ENCODE peak calls at places on chromosome 12, in four cellular contexts. C, V, B and A are unnamed samples.
A peak's percentile ranks its signal among the peaks of the same experiment; 100 is the strongest.

GRCh38 chr12:98373982-98374381 is 141.4 kb upstream of the TMPO start:
- DNase-seq in C (no peak), V (no peak), B (no peak), A (no peak)

GRCh38 chr12:95118138-95118787 is 44.8 kb upstream of the NR2C1 start:
- DNase-seq in C (peak; percentile 94), V (no peak), B (no peak), A (no peak)

GRCh38 chr12:127150479-127150878 is 1116.5 kb upstream of the TMEM132C start:
- DNase-seq in C (no peak), V (no peak), B (no peak), A (no peak)

GRCh38 chr12:97323154-97323553 is 139.4 kb upstream of the RMST start:
- DNase-seq in C (no peak), V (no peak), B (no peak), A (no peak)

GRCh38 chr12:88303335-88303734 is 161.2 kb downstream of the TMTC3 start:
- DNase-seq in C (no peak), V (no peak), B (no peak), A (no peak)

GRCh38 chr12:55717397-55718007 is 1.7 kb downstream of the BLOC1S1 start:
- DNase-seq in C (no peak), V (no peak), B (no peak), A (no peak)

GRCh38 chr12:3274664-3275063 is 197.5 kb downstream of the TSPAN9 start:
- DNase-seq in C (no peak), V (no peak), B (no peak), A (no peak)

GRCh38 chr12:56885316-56885715 is 48.9 kb downstream of the SDR9C7 start:
- DNase-seq in C (no peak), V (no peak), B (no peak), A (no peak)

GRCh38 chr12:53674977-53675700 is 744 bp downstream of the ATP5MC2 start:
- DNase-seq in C (no peak), V (no peak), B (no peak), A (no peak)

GRCh38 chr12:10559241-10559640 is 53.6 kb downstream of the EIF2S3B start:
- DNase-seq in C (no peak), V (no peak), B (no peak), A (no peak)

GRCh38 chr12:10557329-10557728 is 51.6 kb downstream of the EIF2S3B start:
- DNase-seq in C (no peak), V (no peak), B (no peak), A (no peak)

GRCh38 chr12:10554971-10555481 is 49.3 kb downstream of the EIF2S3B start:
- DNase-seq in C (no peak), V (no peak), B (no peak), A (no peak)

GRCh38 chr12:10557766-10558165 is 52.1 kb downstream of the EIF2S3B start:
- DNase-seq in C (peak; percentile 64), V (no peak), B (no peak), A (no peak)

DNA sequence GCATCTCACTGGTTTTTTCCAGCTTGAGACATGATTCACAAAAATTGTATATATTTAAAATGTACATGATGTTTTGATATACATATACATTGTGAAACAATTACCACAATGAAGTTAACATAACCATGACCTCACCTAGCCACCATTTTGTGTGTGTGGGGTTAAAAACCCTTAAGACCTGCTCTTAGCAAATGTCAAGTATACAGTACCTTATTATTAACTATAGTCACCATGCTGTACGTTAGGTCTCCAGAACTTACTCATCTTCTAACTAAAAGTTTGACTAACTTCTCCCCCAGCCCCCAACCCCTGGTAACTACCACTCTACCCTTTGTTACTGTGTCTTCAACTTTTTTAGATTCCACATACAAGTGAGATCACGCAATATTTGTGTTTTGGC is 52.6 kb downstream of the EIF2S3B start:
- DNase-seq in C (no peak), V (no peak), B (no peak), A (no peak)
- TF ChIP-seq CTCF in C (no peak), V (no peak), B (no peak), A (no peak)

GRCh38 chr12:45613306-45613705 is 116.2 kb upstream of the ARID2 start:
- DNase-seq in C (peak; percentile 19), V (no peak), B (no peak), A (no peak)
- TF ChIP-seq CTCF in C (no peak), V (no peak), B (no peak), A (no peak)

DNA sequence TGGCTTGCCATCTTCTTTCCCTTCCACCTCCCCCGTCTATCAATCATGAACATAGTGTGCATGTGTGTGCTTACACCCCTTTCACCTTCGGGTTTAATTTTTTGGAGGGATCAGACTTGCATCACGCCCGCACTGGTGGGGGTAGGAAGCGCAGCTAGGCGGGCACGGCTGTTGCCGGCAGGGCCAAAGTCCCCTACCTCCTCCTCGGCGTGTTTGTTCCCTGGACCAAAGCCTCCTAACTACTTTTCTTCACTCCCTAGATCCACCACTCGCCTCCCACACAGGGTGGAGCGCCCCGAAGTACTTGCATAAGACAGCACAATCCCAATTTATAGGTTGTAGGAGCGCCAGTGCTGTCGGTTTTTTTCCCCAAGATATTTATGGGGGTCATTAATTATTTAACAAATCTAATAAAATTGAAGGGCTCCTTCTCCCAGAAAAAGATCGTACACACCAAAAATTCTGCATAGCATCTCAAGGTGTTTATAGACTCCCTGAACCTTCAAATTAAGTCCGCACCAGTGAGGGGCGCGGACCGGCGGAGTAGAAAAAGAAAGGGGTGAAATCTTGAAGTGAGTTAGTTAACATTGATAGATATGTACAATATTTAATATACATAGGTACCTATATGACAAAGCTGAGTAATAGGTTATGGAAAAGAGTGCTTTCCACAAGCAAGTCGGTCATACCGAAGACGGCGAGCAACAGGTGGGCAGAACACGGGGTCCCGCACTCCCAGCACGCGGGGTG is 714 bp downstream of the PKP2 start:
- DNase-seq in C (no peak), V (peak; percentile 34), B (peak; percentile 80), A (no peak)
- TF ChIP-seq CTCF in C (peak; percentile 34), V (peak; percentile 59), B (peak; percentile 6), A (peak; percentile 59)

DNA sequence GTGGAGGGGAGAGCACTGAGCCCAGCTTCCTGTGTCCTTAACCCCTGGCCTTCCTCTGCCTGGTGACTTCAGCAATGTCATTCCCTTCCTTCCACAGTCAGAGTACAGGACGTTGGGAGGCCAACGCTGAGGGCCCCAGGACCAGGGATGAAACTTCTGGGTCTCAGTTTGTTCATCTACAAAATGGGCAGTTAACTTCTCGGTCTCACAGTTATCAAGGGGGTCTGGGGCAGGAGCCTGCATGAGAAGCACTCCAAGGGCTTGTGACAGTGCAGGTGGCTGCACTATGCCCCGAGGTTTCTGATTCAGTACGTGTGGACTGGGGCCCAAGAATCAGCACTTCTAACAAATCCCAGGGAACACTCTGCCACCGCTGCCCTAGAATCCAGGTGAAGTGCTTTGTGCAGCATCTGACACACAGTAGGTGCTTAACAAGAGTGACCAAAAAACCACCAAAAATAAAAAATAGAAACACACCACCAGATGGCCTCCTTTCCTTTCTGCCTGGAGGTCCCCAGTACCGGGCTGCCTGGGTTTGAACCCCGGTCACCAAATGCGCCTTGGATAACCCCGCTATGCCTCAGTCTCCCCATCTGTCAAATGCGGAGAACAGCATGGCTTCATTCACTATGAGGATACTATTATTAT is 80.4 kb downstream of the RFLNA start:
- DNase-seq in C (no peak), V (no peak), B (no peak), A (no peak)
- TF ChIP-seq CTCF in C (peak; percentile 28), V (no peak), B (no peak), A (no peak)

GRCh38 chr12:2052861-2053674 is at the start of gene CACNA1C:
- DNase-seq in C (peak; percentile 38), V (peak; percentile 60), B (no peak), A (peak; percentile 77)
- TF ChIP-seq CTCF in C (peak; percentile 24), V (peak; percentile 50), B (no peak), A (peak; percentile 56)

DNA sequence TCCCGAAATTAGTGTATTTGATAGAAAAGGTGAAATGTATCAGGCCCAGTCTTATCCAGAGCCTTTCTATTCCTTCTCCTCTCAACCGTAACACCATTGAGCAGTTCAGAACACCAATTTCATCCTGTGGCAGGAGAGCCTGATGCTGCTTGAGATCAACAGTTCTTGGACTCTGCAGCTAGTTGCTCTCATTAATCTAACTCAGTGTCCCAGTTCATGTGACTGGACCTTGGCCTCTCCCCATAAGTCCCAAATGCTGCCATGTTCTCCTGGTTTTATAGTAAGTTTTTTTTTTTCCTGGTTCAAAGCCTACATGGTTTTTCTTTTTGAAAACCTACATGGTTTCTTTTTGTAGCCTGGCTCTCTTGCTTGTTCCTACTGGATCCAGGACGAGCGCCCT is 293.9 kb downstream of the ITPR2 start:
- DNase-seq in C (no peak), V (no peak), B (no peak), A (no peak)
- TF ChIP-seq CTCF in C (no peak), V (no peak), B (no peak), A (no peak)

GRCh38 chr12:38053655-38054464 is 262.7 kb upstream of the ALG10B start:
- DNase-seq in C (no peak), V (no peak), B (no peak), A (no peak)
- TF ChIP-seq CTCF in C (peak; percentile 11), V (no peak), B (no peak), A (no peak)

DNA sequence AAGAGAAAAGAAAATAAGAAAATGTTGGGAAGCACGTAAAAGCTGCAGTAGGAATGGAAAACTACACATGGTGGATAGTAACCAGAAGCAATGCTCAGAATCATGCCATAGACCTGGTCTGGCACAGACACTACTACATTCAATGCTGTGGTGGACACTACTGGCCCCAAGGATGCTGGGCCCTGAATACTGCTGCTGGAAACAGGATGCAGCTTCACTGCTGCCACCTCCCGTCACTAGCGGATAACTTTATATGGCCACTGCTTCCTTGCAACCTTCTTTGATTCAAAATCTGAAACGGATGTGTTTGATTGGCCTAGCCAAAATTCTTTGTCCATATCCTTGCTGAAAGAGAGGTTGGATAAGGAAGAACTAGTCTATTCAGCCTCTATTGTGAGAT is 30.7 kb downstream of the ADCY6 start:
- DNase-seq in C (no peak), V (no peak), B (no peak), A (no peak)
- TF ChIP-seq CTCF in C (no peak), V (no peak), B (no peak), A (no peak)

GRCh38 chr12:47905313-47905730 is 528 bp upstream of the VDR start:
- DNase-seq in C (no peak), V (peak; percentile 70), B (peak; percentile 89), A (no peak)
- TF ChIP-seq CTCF in C (peak; percentile 72), V (peak; percentile 67), B (no peak), A (peak; percentile 49)